ENCODE peak calls at places on chromosomes 4 and X, in four cellular contexts. C is left lung, D is OCI-LY7, B is IMR-90. F is an unnamed sample.

GRCh38 chrX:153818571-153819397 is 11.6 kb downstream of the PDZD4 start:
- DNase-seq in D (no peak), C (no peak), B (no peak), F (peak; percentile 61)

GRCh38 chr4:18214656-18215055 is 193.1 kb upstream of the LCORL start:
- DNase-seq in B (no peak), C (no peak), D (no peak), F (no peak)

GRCh38 chrX:81286608-81287007 is 84.7 kb downstream of the SH3BGRL start:
- DNase-seq in B (peak; percentile 26), C (no peak), D (no peak), F (no peak)

GRCh38 chrX:14351889-14352288 is 177.4 kb upstream of the GLRA2 start:
- DNase-seq in D (no peak), C (no peak), B (no peak), F (no peak)

GRCh38 chrX:20026278-20026677 is 35.4 kb upstream of the BCLAF3 start:
- DNase-seq in B (peak; percentile 60), C (no peak), D (no peak), F (no peak)

GRCh38 chr4:3338321-3338838 is 45.6 kb downstream of the RGS12 start:
- DNase-seq in C (no peak), D (no peak), B (no peak), F (no peak)

GRCh38 chr4:83516042-83516772 is 19.7 kb upstream of the GPAT3 start:
- DNase-seq in B (peak; percentile 80), C (no peak), D (no peak), F (no peak)

GRCh38 chr4:174198396-174199179 is 84.9 kb downstream of the FBXO8 start:
- DNase-seq in B (peak; percentile 90), C (no peak), D (no peak), F (peak; percentile 15)

GRCh38 chr4:20278195-20278594 is 26.5 kb downstream of the SLIT2 start:
- DNase-seq in B (no peak), C (no peak), D (no peak), F (no peak)

GRCh38 chrX:107712231-107713204 is 63.1 kb downstream of the TSC22D3 start:
- DNase-seq in D (no peak), C (no peak), B (peak; percentile 21), F (no peak)

GRCh38 chr4:173038192-173038896 is 130.3 kb upstream of the GALNT7 start:
- DNase-seq in B (no peak), C (no peak), D (no peak), F (no peak)

GRCh38 chrX:108186811-108187210 is 95.2 kb downstream of the ATG4A start:
- DNase-seq in D (no peak), B (peak; percentile 87), C (no peak), F (no peak)

GRCh38 chr4:183163135-183163534 is 64.1 kb downstream of the WWC2 start:
- DNase-seq in B (no peak), C (no peak), D (no peak), F (no peak)

GRCh38 chr4:78845469-78845868 is 69.3 kb downstream of the BMP2K start:
- DNase-seq in B (no peak), C (no peak), D (no peak), F (no peak)

GRCh38 chr4:158182736-158183135 is 9.9 kb upstream of the GASK1B start:
- DNase-seq in C (no peak), D (no peak), B (no peak), F (no peak)

GRCh38 chr4:146183209-146183608 is 7.7 kb downstream of the LSM6 start:
- DNase-seq in D (no peak), B (no peak), C (no peak), F (no peak)

GRCh38 chr4:116925900-116926457 is 159.4 kb downstream of the TRAM1L1 start:
- DNase-seq in C (peak; percentile 35), B (no peak), D (no peak), F (peak; percentile 7)

GRCh38 chr4:4502694-4503311 is 39.0 kb downstream of the STX18 start:
- DNase-seq in C (no peak), B (peak; percentile 79), D (no peak), F (no peak)

GRCh38 chr4:188053302-188053701 is 56.1 kb downstream of the TRIML2 start:
- DNase-seq in D (no peak), C (no peak), B (no peak), F (no peak)

GRCh38 chr4:154160925-154161324 is 330.7 kb downstream of the DCHS2 start:
- DNase-seq in B (no peak), D (no peak), C (no peak), F (no peak)

GRCh38 chrX:39821011-39821708 is 276.6 kb downstream of the BCOR start:
- DNase-seq in C (no peak), B (peak; percentile 17), D (no peak), F (no peak)

GRCh38 chr4:128380306-128380705 is 92.7 kb upstream of the PGRMC2 start:
- DNase-seq in B (no peak), C (no peak), D (no peak), F (no peak)

GRCh38 chr4:28469886-28470285 is 1609.2 kb downstream of the STIM2 start:
- DNase-seq in D (no peak), C (no peak), B (peak; percentile 65), F (no peak)

GRCh38 chrX:109732319-109732779 is 708 bp downstream of the ACSL4 start:
- DNase-seq in B (peak; percentile 59), C (no peak), D (peak; percentile 54), F (no peak)

GRCh38 chr4:26701786-26702227 is 117.9 kb downstream of the TBC1D19 start:
- DNase-seq in B (peak; percentile 70), D (no peak), C (no peak), F (no peak)

GRCh38 chrX:68375803-68376202 is 57.5 kb downstream of the OPHN1 start:
- DNase-seq in B (peak; percentile 8), C (no peak), D (no peak), F (no peak)

GRCh38 chr4:127145001-127145400 is 487.8 kb upstream of the INTU start:
- DNase-seq in C (peak; percentile 48), D (no peak), B (no peak), F (no peak)

GRCh38 chr4:138034871-138035270 is 207.3 kb downstream of the SLC7A11 start:
- DNase-seq in D (no peak), C (no peak), B (peak; percentile 87), F (no peak)

DNA sequence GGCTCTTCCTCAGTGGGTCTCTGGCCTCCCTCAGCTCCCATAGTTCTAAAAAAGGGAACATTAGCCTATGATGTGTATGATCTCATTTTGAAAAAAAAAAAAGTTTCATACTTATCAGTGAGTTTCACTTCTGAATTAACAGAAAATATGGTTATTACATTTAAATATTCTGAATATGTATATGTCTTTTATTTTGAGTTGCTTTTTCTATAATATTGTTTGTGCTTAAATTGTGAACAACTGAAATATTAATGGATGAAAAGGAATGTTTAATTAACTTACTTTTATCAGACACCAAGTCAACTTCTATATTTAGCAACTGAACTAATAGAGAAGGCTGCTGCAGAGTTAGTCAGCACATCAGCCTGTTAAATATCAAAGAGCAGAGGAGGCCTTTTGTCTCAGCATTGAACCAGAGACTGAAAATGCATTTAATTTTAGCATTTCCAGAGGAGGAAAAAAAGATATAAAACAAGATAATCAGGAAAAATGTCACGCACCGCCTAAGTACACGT is 20.4 kb upstream of the FHL1 start:
- DNase-seq in C (no peak), B (peak; percentile 27), D (no peak), F (no peak)
- H3K27ac ChIP-seq in C (no peak overlapping the region), B (no peak overlapping the region), D (no peak overlapping the region), F (no peak overlapping the region)

DNA sequence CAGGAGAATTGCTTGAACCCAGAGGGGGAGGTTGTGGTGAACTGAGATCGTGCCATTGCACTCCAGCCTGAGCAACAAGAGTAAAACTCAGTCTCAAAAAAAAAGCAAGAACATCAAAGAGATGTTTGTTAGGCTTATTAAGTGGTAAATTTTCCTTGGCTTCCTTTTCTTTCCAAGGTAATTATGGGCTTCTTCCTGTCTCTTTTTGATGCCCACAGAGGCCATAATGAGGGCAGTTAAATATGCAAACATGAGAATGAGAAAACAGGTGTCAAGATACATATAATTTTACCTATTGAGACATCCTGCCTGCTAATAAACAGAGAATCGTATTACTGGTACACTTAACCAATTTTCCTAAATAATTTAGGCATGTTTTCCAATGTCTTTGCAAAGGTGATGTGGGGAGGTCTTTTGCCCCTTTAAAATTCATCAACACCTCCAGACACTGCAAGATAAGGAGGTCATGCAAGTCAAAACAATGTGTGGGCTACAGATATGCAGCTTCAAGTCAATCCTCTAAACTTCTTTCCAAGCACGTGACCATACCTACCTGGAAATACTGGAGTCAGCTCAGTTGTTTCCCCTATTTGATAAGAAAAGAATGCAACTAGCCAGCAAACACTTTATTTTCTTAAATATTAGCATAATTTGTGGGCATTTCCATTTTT is 2.7 kb downstream of the SLC39A8 start:
- DNase-seq in C (no peak), B (no peak), D (no peak), F (no peak)
- H3K4me3 ChIP-seq in C (no peak overlapping the region), B (no peak overlapping the region), D (peak overlapping the region; percentile 78), F (peak overlapping the region; percentile 46)

GRCh38 chr4:42519803-42520417 is 122.6 kb downstream of the SHISA3 start:
- DNase-seq in B (peak; percentile 48), C (no peak), D (peak; percentile 68), F (peak; percentile 9)
- TF ChIP-seq CTCF in B (peak; percentile 66), C (peak; percentile 68), D (peak; percentile 88), F (peak; percentile 32)

DNA sequence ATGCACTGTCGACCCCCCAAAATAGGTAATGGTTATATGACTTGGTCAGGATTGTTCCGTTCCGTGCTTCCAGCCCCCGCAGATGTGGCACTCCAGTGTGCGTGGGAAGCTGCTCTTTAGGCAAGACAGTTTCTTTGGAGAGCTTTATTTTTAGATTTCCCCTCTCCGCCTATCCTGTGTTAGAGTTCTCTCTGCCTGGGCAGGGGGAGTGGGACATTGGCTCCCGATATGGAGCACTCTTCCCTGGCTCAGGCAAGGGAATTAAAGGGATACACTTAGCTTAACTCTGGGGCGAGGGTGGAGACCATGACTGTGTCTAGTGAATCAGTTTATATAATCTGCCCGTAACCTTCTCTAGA is 36.0 kb downstream of the DLG3 start:
- DNase-seq in C (no peak), D (no peak), B (no peak), F (no peak)
- H3K27ac ChIP-seq in C (no peak overlapping the region), D (no peak overlapping the region), B (no peak overlapping the region), F (peak overlapping the region; percentile 63)

DNA sequence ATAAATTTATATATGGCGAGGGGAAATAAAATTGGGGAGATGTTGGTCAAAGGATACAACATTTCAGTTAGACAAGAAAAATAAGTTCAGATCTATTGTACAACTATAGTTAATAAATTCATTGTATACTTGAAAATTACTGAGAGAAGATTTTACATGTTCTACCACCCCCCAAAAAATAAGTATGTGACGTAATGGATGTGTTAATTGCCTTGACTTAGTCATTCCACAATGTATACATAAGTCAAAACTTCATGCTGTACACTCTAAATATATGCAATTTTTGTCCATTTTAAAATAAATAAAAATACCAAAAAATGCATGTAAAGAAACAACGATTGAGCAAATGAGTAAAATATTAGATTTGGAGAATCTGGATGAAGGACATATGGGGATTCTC is 1.8 kb downstream of the USP11 start:
- DNase-seq in C (no peak), D (no peak), B (peak; percentile 52), F (no peak)
- H3K4me3 ChIP-seq in C (no peak overlapping the region), D (peak overlapping the region; percentile 77), B (no peak overlapping the region), F (peak overlapping the region; percentile 46)

GRCh38 chr4:125762537-125762936 is 447.8 kb downstream of the FAT4 start:
- DNase-seq in D (no peak), B (no peak), C (no peak), F (no peak)
- TF ChIP-seq CTCF in D (no peak), B (no peak), C (no peak), F (no peak)

GRCh38 chr4:114599231-114600065 is 841 bp downstream of the UGT8 start:
- DNase-seq in B (no peak), D (peak; percentile 51), C (peak; percentile 33), F (peak; percentile 37)
- H3K27ac ChIP-seq in B (no peak overlapping the region), D (peak overlapping the region; percentile 36), C (no peak overlapping the region), F (peak overlapping the region; percentile 57)

GRCh38 chr4:139633195-139633594 is 32.4 kb upstream of the MGST2 start:
- DNase-seq in C (no peak), D (no peak), B (no peak), F (no peak)
- H3K4me3 ChIP-seq in C (no peak overlapping the region), D (no peak overlapping the region), B (no peak overlapping the region), F (peak overlapping the region; percentile 20)

F was measured in pancreas.